ENCODE peak calls at places on chromosomes 1 and 21, in eight cellular contexts. I is H54; X is stimulated activated CD4-positive, alpha-beta T cell treated with anti-CD3 and anti-CD28 coated beads, Interleukin-12 subunit alpha, Interleukin-12 subunit beta, amount 100 ng/mL, for 4 hours; O is astrocyte; P is NCI-H2081; B is caudate nucleus; Q is C1 segment of cervical spinal cord; Z is Caco-2. A is an unnamed sample.

GRCh38 chr1:158687037-158687436 is 522 bp upstream of the SPTA1 start:
- DNase-seq in Z (no peak), B (no peak), I (no peak), X (no peak), O (no peak), P (no peak), Q (no peak), A (no peak)

GRCh38 chr1:17010601-17011438 is 908 bp downstream of the ATP13A2 start:
- DNase-seq in Q (no peak), O (no peak), Z (no peak), X (peak), I (no peak), P (peak), B (no peak), A (peak)

GRCh38 chr1:228087771-228088251 is 5.3 kb downstream of the ARF1 start:
- DNase-seq in P (no peak), Q (peak), I (peak), X (no peak), B (no peak), O (peak), Z (no peak), A (no peak)

GRCh38 chr1:228011721-228012311 is 5.0 kb downstream of the WNT3A start:
- DNase-seq in I (no peak), Q (no peak), P (no peak), O (no peak), Z (no peak), B (no peak), X (no peak), A (no peak)

GRCh38 chr1:175844877-175845276 is 101.5 kb upstream of the TNR start:
- DNase-seq in O (no peak), I (no peak), X (no peak), Q (no peak), P (no peak), Z (no peak), B (no peak), A (no peak)

GRCh38 chr1:59329412-59330053 is 32.6 kb downstream of the FGGY start:
- DNase-seq in I (no peak), B (no peak), X (no peak), Z (no peak), O (no peak), P (no peak), Q (no peak), A (no peak)

GRCh38 chr1:231591466-231591865 is 35.1 kb upstream of the DISC1 start:
- DNase-seq in Q (no peak), P (no peak), Z (no peak), O (no peak), B (no peak), X (no peak), I (no peak), A (no peak)

GRCh38 chr1:96234299-96234698 is 487.3 kb upstream of the PTBP2 start:
- DNase-seq in Q (no peak), B (no peak), P (peak), Z (no peak), I (peak), X (no peak), O (peak), A (peak)

GRCh38 chr1:71414229-71414628 is 333.4 kb upstream of the ZRANB2 start:
- DNase-seq in B (no peak), X (no peak), Q (no peak), P (peak), O (no peak), I (no peak), Z (no peak), A (peak)

GRCh38 chr1:16090076-16090826 is 16.8 kb upstream of the FAM131C start:
- DNase-seq in Z (no peak), X (no peak), Q (no peak), P (no peak), O (no peak), I (no peak), B (no peak), A (no peak)

GRCh38 chr1:82517586-82517985 is 716.9 kb downstream of the ADGRL2 start:
- DNase-seq in X (no peak), Q (no peak), B (no peak), O (peak), P (no peak), Z (peak), I (no peak), A (no peak)

GRCh38 chr21:36751383-36751782 is 52.5 kb downstream of the SIM2 start:
- DNase-seq in P (no peak), X (no peak), O (no peak), I (no peak), Z (no peak), Q (no peak), B (no peak), A (no peak)

GRCh38 chr1:36889478-36889845 is 144.9 kb downstream of the GRIK3 start:
- DNase-seq in P (no peak), Z (no peak), B (no peak), X (no peak), O (no peak), I (no peak), Q (no peak), A (no peak)

GRCh38 chr1:54604572-54605370 is 18.6 kb downstream of the FAM151A start:
- DNase-seq in I (no peak), O (no peak), Z (no peak), Q (no peak), P (peak), X (peak), B (no peak), A (peak)

GRCh38 chr1:153483776-153484175 is 23.3 kb upstream of the S100A7 start:
- DNase-seq in Q (no peak), I (no peak), X (no peak), B (no peak), O (no peak), P (peak), Z (peak), A (peak)